ENCODE peak calls at places on chromosomes 2 and 18, in ten cellular contexts. H, G, L, V, M, U, T, S, K and J are unnamed samples.
A peak's percentile ranks its signal among the peaks of the same experiment; 100 is the strongest.

GRCh38 chr2:29983308-29983707 is 61.9 kb upstream of the ALK start:
- DNase-seq in S (no peak), M (no peak), T (no peak), L (no peak), K (no peak), U (no peak), V (no peak), H (no peak), G (no peak), J (no peak)

GRCh38 chr2:13000644-13001375 is 284.1 kb downstream of the TRIB2 start:
- DNase-seq in S (no peak), T (no peak), L (no peak), G (no peak), U (peak; percentile 40), M (no peak), H (no peak), V (no peak), K (no peak), J (no peak)

GRCh38 chr2:233338046-233338445 is 16.2 kb upstream of the DGKD start:
- DNase-seq in K (no peak), G (no peak), V (no peak), M (no peak), L (no peak), H (no peak), S (no peak), T (no peak), U (no peak), J (no peak)

GRCh38 chr2:98488252-98488651 is 43.6 kb downstream of the INPP4A start:
- DNase-seq in V (no peak), U (no peak), T (no peak), L (no peak), G (peak; percentile 6), H (no peak), S (no peak), M (no peak), K (no peak), J (no peak)

GRCh38 chr2:27231921-27232320 is 14.8 kb downstream of the CAD start:
- DNase-seq in T (no peak), M (no peak), L (no peak), G (no peak), H (no peak), K (no peak), S (no peak), U (no peak), V (no peak), J (no peak)

GRCh38 chr18:77022556-77022955 is 110.0 kb downstream of the MBP start:
- DNase-seq in L (no peak), T (no peak), M (no peak), V (no peak), U (no peak), G (no peak), S (no peak), K (no peak), H (no peak), J (peak; percentile 88)

GRCh38 chr2:171810409-171810993 is 83.5 kb downstream of the SLC25A12 start:
- DNase-seq in M (no peak), L (no peak), G (no peak), S (no peak), U (peak; percentile 12), T (no peak), V (no peak), K (no peak), H (no peak), J (no peak)

GRCh38 chr18:58863539-58864145 is 1.0 kb upstream of the ZNF532 start:
- DNase-seq in H (peak; percentile 52), G (peak; percentile 89), K (peak; percentile 70), U (no peak), M (peak; percentile 70), S (peak; percentile 8), V (peak; percentile 87), L (no peak), T (no peak), J (peak; percentile 54)

GRCh38 chr18:78799382-78800089 is 180.1 kb upstream of the SALL3 start:
- DNase-seq in T (no peak), V (no peak), G (peak; percentile 71), L (no peak), K (no peak), H (no peak), U (no peak), M (no peak), S (no peak), J (no peak)

GRCh38 chr2:43269706-43270105 is 43.3 kb upstream of the ZFP36L2 start:
- DNase-seq in V (peak; percentile 94), G (no peak), S (no peak), L (no peak), U (peak; percentile 82), K (no peak), M (no peak), T (no peak), H (peak; percentile 71), J (peak; percentile 54)

GRCh38 chr2:176491172-176491904 is 222.1 kb downstream of the MTX2 start:
- DNase-seq in T (peak; percentile 60), V (peak; percentile 91), U (peak; percentile 95), M (peak; percentile 32), H (peak; percentile 98), G (no peak), S (no peak), L (peak; percentile 16), K (no peak), J (no peak)

GRCh38 chr2:5560981-5561380 is 131.2 kb upstream of the SOX11 start:
- DNase-seq in K (no peak), H (no peak), U (no peak), T (no peak), G (no peak), S (no peak), V (no peak), M (peak; percentile 38), L (no peak), J (peak; percentile 3)

GRCh38 chr2:111117666-111118454 is 2.9 kb upstream of the BCL2L11 start:
- DNase-seq in L (no peak), V (peak; percentile 88), U (peak; percentile 61), K (no peak), M (no peak), G (peak; percentile 84), H (peak; percentile 65), S (no peak), T (no peak), J (peak; percentile 31)

GRCh38 chr2:7375901-7376300 is 458.7 kb downstream of the RNF144A start:
- DNase-seq in H (no peak), L (no peak), T (no peak), S (no peak), K (no peak), M (no peak), G (no peak), U (no peak), V (no peak), J (no peak)